ENCODE peak calls at places on chromosomes 11 and 22, in seven cellular contexts. One of them, this sample, is unnamed.

GRCh38 chr11:394034-394857 is at the start of gene PKP3:
- DNase-seq in kidney: no peak
- DNase-seq in AG09309: no peak
- DNase-seq in cardiac fibroblast: peak
- DNase-seq in adrenal gland: no peak
- DNase-seq in AG04449: no peak
- DNase-seq in keratinocyte: peak
- DNase-seq in this sample: peak

GRCh38 chr11:71223671-71224660 is 28.4 kb downstream of the SHANK2 start:
- DNase-seq in kidney: no peak
- DNase-seq in AG09309: no peak
- DNase-seq in cardiac fibroblast: no peak
- DNase-seq in adrenal gland: no peak
- DNase-seq in AG04449: no peak
- DNase-seq in keratinocyte: no peak
- DNase-seq in this sample: no peak

GRCh38 chr22:26377170-26377825 is 51.8 kb upstream of the ASPHD2 start:
- DNase-seq in kidney: no peak
- DNase-seq in AG09309: no peak
- DNase-seq in cardiac fibroblast: peak
- DNase-seq in adrenal gland: no peak
- DNase-seq in AG04449: no peak
- DNase-seq in keratinocyte: no peak
- DNase-seq in this sample: no peak

GRCh38 chr11:10208045-10208674 is 85.9 kb downstream of the SBF2 start:
- DNase-seq in kidney: no peak
- DNase-seq in AG09309: no peak
- DNase-seq in cardiac fibroblast: peak
- DNase-seq in adrenal gland: no peak
- DNase-seq in AG04449: no peak
- DNase-seq in keratinocyte: peak
- DNase-seq in this sample: no peak

GRCh38 chr11:19493446-19493845 is 219.2 kb upstream of the NAV2 start:
- DNase-seq in kidney: no peak
- DNase-seq in AG09309: no peak
- DNase-seq in cardiac fibroblast: no peak
- DNase-seq in adrenal gland: no peak
- DNase-seq in AG04449: no peak
- DNase-seq in keratinocyte: no peak
- DNase-seq in this sample: no peak

GRCh38 chr22:35539910-35540599 is 576 bp upstream of the RASD2 start:
- DNase-seq in kidney: peak
- DNase-seq in AG09309: no peak
- DNase-seq in cardiac fibroblast: peak
- DNase-seq in adrenal gland: peak
- DNase-seq in AG04449: no peak
- DNase-seq in keratinocyte: no peak
- DNase-seq in this sample: no peak

GRCh38 chr11:2275334-2276279 is 5.2 kb upstream of the ASCL2 start:
- DNase-seq in kidney: peak
- DNase-seq in AG09309: no peak
- DNase-seq in cardiac fibroblast: no peak
- DNase-seq in adrenal gland: no peak
- DNase-seq in AG04449: no peak
- DNase-seq in keratinocyte: no peak
- DNase-seq in this sample: no peak

GRCh38 chr11:34029176-34029575 is 22.4 kb upstream of the CAPRIN1 start:
- DNase-seq in kidney: no peak
- DNase-seq in AG09309: no peak
- DNase-seq in cardiac fibroblast: peak
- DNase-seq in adrenal gland: no peak
- DNase-seq in AG04449: no peak
- DNase-seq in keratinocyte: no peak
- DNase-seq in this sample: no peak

GRCh38 chr11:6303657-6304056 is 16.6 kb downstream of the CAVIN3 start:
- DNase-seq in kidney: no peak
- DNase-seq in AG09309: no peak
- DNase-seq in cardiac fibroblast: no peak
- DNase-seq in adrenal gland: no peak
- DNase-seq in AG04449: no peak
- DNase-seq in keratinocyte: no peak
- DNase-seq in this sample: no peak

GRCh38 chr11:132126973-132127900 is 756.8 kb downstream of the NTM start:
- DNase-seq in kidney: no peak
- DNase-seq in AG09309: peak
- DNase-seq in cardiac fibroblast: peak
- DNase-seq in adrenal gland: peak
- DNase-seq in AG04449: peak
- DNase-seq in keratinocyte: no peak
- DNase-seq in this sample: no peak

GRCh38 chr22:27801197-27801615 is 350 bp downstream of the MN1 start:
- DNase-seq in kidney: no peak
- DNase-seq in AG09309: no peak
- DNase-seq in cardiac fibroblast: peak
- DNase-seq in adrenal gland: peak
- DNase-seq in AG04449: no peak
- DNase-seq in keratinocyte: no peak
- DNase-seq in this sample: no peak

GRCh38 chr11:122126024-122126678 is 10.1 kb upstream of the BLID start:
- DNase-seq in kidney: no peak
- DNase-seq in AG09309: no peak
- DNase-seq in cardiac fibroblast: no peak
- DNase-seq in adrenal gland: no peak
- DNase-seq in AG04449: no peak
- DNase-seq in keratinocyte: no peak
- DNase-seq in this sample: no peak

GRCh38 chr22:27022741-27023373 is 365.5 kb downstream of the MIAT start:
- DNase-seq in kidney: no peak
- DNase-seq in AG09309: no peak
- DNase-seq in cardiac fibroblast: no peak
- DNase-seq in adrenal gland: no peak
- DNase-seq in AG04449: no peak
- DNase-seq in keratinocyte: no peak
- DNase-seq in this sample: no peak

GRCh38 chr11:30392977-30393376 is 70.1 kb downstream of the ARL14EP start:
- DNase-seq in kidney: no peak
- DNase-seq in AG09309: no peak
- DNase-seq in cardiac fibroblast: no peak
- DNase-seq in adrenal gland: no peak
- DNase-seq in AG04449: no peak
- DNase-seq in keratinocyte: no peak
- DNase-seq in this sample: no peak

GRCh38 chr22:41382098-41382578 is 396 bp downstream of the TEF start:
- DNase-seq in kidney: peak
- DNase-seq in AG09309: no peak
- DNase-seq in cardiac fibroblast: peak
- DNase-seq in adrenal gland: peak
- DNase-seq in AG04449: no peak
- DNase-seq in keratinocyte: no peak
- DNase-seq in this sample: no peak

GRCh38 chr11:122137081-122137793 is 21.2 kb upstream of the BLID start:
- DNase-seq in kidney: no peak
- DNase-seq in AG09309: peak
- DNase-seq in cardiac fibroblast: peak
- DNase-seq in adrenal gland: no peak
- DNase-seq in AG04449: peak
- DNase-seq in keratinocyte: no peak
- DNase-seq in this sample: no peak

GRCh38 chr11:80307676-80308075 is 866.8 kb upstream of the TENM4 start:
- DNase-seq in kidney: no peak
- DNase-seq in AG09309: no peak
- DNase-seq in cardiac fibroblast: no peak
- DNase-seq in adrenal gland: no peak
- DNase-seq in AG04449: no peak
- DNase-seq in keratinocyte: no peak
- DNase-seq in this sample: no peak

GRCh38 chr11:1501421-1502167 is 15.0 kb upstream of the MOB2 start:
- DNase-seq in kidney: peak
- DNase-seq in AG09309: no peak
- DNase-seq in cardiac fibroblast: no peak
- DNase-seq in adrenal gland: no peak
- DNase-seq in AG04449: no peak
- DNase-seq in keratinocyte: no peak
- DNase-seq in this sample: no peak

GRCh38 chr11:120835601-120836228 is 188.2 kb upstream of the TBCEL start:
- DNase-seq in kidney: no peak
- DNase-seq in AG09309: no peak
- DNase-seq in cardiac fibroblast: no peak
- DNase-seq in adrenal gland: no peak
- DNase-seq in AG04449: no peak
- DNase-seq in keratinocyte: no peak
- DNase-seq in this sample: no peak

GRCh38 chr22:46107089-46107664 is 43.1 kb upstream of the PPARA start:
- DNase-seq in kidney: peak
- DNase-seq in AG09309: no peak
- DNase-seq in cardiac fibroblast: no peak
- DNase-seq in adrenal gland: peak
- DNase-seq in AG04449: no peak
- DNase-seq in keratinocyte: no peak
- DNase-seq in this sample: no peak

GRCh38 chr11:65053826-65054503 is 4.4 kb downstream of the NAALADL1 start:
- DNase-seq in kidney: no peak
- DNase-seq in AG09309: no peak
- DNase-seq in cardiac fibroblast: no peak
- DNase-seq in adrenal gland: no peak
- DNase-seq in AG04449: no peak
- DNase-seq in keratinocyte: no peak
- DNase-seq in this sample: no peak

GRCh38 chr22:43544282-43544673 is 132.5 kb downstream of the MPPED1 start:
- DNase-seq in kidney: no peak
- DNase-seq in AG09309: no peak
- DNase-seq in cardiac fibroblast: no peak
- DNase-seq in adrenal gland: no peak
- DNase-seq in AG04449: no peak
- DNase-seq in keratinocyte: no peak
- DNase-seq in this sample: no peak

GRCh38 chr11:114296979-114297372 is 777 bp downstream of the NNMT start:
- DNase-seq in kidney: no peak
- DNase-seq in AG09309: no peak
- DNase-seq in cardiac fibroblast: no peak
- DNase-seq in adrenal gland: no peak
- DNase-seq in AG04449: no peak
- DNase-seq in keratinocyte: no peak
- DNase-seq in this sample: no peak

GRCh38 chr22:38731703-38732161 is 24.1 kb downstream of the SUN2 start:
- DNase-seq in kidney: peak
- DNase-seq in AG09309: no peak
- DNase-seq in cardiac fibroblast: no peak
- DNase-seq in adrenal gland: no peak
- DNase-seq in AG04449: no peak
- DNase-seq in keratinocyte: no peak
- DNase-seq in this sample: no peak
- H3K4me3 ChIP-seq in kidney: no peak
- H3K4me3 ChIP-seq in AG09309: no peak
- H3K4me3 ChIP-seq in cardiac fibroblast: no peak
- H3K4me3 ChIP-seq in adrenal gland: no peak
- H3K4me3 ChIP-seq in AG04449: no peak
- H3K4me3 ChIP-seq in keratinocyte: no peak
- H3K4me3 ChIP-seq in this sample: no peak

DNA sequence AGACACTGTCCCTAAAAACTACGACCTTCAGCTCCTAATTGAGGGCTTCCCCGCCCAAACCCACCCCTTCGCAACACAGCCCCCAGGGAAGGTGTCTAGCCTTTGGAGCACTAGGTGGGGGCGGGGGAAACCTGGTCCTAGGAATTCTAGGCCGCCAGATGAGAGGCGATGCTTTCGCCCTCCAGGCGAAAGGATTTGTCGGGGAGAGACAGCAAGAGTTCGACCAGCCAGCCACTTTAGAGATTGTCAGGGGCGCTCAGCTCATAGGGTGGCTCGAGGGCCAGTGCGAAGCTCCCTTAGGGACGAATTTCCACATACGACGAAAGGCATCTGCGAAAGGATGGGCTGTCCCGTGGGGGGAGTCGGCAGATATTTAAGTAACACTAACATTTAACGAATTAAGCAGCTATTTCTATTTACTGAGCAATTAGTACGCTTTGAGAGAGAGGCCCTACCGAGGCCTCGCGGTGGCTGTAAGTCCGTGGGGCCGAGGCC is 5.3 kb downstream of the CD248 start:
- DNase-seq in kidney: peak
- DNase-seq in AG09309: no peak
- DNase-seq in cardiac fibroblast: no peak
- DNase-seq in adrenal gland: no peak
- DNase-seq in AG04449: no peak
- DNase-seq in keratinocyte: no peak
- DNase-seq in this sample: no peak
- TF ChIP-seq CTCF in kidney: peak
- TF ChIP-seq CTCF in AG09309: no peak
- TF ChIP-seq CTCF in cardiac fibroblast: peak
- TF ChIP-seq CTCF in adrenal gland: no peak
- TF ChIP-seq CTCF in AG04449: no peak
- TF ChIP-seq CTCF in keratinocyte: peak
- TF ChIP-seq CTCF in this sample: peak

DNA sequence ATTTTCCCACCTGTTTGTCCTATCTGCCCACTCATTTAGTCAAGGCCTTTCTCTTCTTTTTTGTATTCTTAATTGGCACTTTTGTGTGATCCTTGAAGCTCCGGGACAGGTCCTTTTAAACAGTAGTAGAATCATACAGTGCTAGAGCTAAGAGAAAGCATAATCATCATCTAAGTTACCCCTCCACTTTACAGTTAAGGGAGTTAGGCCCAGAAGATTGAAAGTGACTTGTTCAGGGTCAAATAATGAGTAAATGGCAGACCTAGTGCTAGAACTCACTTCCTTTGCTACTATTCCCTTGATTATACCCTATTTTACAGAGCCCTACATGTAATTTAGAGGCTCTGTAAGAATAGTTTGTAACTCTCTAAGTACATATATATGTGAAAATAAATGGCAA is 2.5 kb downstream of the USP47 start:
- DNase-seq in kidney: no peak
- DNase-seq in AG09309: no peak
- DNase-seq in cardiac fibroblast: no peak
- DNase-seq in adrenal gland: no peak
- DNase-seq in AG04449: no peak
- DNase-seq in keratinocyte: no peak
- DNase-seq in this sample: no peak
- H3K4me3 ChIP-seq in kidney: peak
- H3K4me3 ChIP-seq in AG09309: no peak
- H3K4me3 ChIP-seq in cardiac fibroblast: peak
- H3K4me3 ChIP-seq in adrenal gland: no peak
- H3K4me3 ChIP-seq in AG04449: peak
- H3K4me3 ChIP-seq in keratinocyte: no peak
- H3K4me3 ChIP-seq in this sample: peak

DNA sequence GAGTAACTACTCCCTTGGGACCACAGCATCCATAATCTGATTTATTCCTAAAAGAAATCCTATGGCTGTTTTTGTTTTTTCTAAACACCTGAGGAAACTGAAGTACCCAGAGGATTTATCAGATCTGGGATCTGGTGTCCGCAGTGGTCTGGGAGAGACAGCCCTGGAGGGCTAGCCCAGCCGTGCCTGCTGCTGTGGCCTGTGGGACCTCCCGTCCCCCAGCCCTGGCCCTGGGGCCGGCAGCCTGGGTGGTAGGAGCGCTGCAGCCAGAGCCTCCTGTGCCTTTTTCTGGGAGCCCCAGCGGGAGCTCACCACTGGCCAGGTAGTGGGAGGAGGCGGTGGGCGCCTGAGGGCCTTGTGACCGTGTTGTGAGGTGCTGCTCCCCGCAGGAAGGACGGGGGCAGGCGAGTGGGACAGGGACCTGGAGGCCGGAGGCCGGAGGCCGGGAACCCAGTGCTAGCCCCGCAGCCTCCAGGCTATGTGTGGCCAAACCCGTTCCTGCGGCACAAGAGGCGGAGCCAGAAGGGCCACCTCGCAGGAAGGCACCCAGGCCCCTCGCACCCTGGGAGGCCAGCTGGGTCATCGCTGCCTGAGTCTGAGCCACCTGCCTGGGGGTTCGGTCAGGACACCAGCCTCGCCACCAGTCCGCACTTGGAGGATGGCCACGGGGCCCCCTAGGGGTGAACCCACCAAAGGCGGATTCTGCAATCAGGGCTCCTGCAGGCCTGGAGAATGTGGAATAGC is 18.2 kb upstream of the C11orf96 start:
- DNase-seq in kidney: peak
- DNase-seq in AG09309: no peak
- DNase-seq in cardiac fibroblast: no peak
- DNase-seq in adrenal gland: no peak
- DNase-seq in AG04449: no peak
- DNase-seq in keratinocyte: no peak
- DNase-seq in this sample: no peak
- TF ChIP-seq CTCF in kidney: no peak
- TF ChIP-seq CTCF in AG09309: no peak
- TF ChIP-seq CTCF in cardiac fibroblast: peak
- TF ChIP-seq CTCF in adrenal gland: no peak
- TF ChIP-seq CTCF in AG04449: no peak
- TF ChIP-seq CTCF in keratinocyte: peak
- TF ChIP-seq CTCF in this sample: no peak

This sample was measured in LNCaP clone FGC.